ENCODE peak calls at places on chromosomes 6 and 20, in six cellular contexts. A is stimulated activated CD8-positive, alpha-beta memory T cell treated with anti-CD3 and anti-CD28 coated beads, Interleukin-12 subunit alpha, Interleukin-12 subunit beta, amount 100 ng/mL, for 4 hours; F is GM04503; Q is RPMI7951; K is lung microvascular endothelial cell; W is left ventricle myocardium superior. U is an unnamed sample.

GRCh38 chr6:13397359-13398080 is 69.2 kb upstream of the TBC1D7 start:
- DNase-seq in A (no peak), F (no peak), Q (no peak), K (no peak), W (no peak), U (no peak)

GRCh38 chr6:2196079-2196679 is 49.2 kb downstream of the GMDS start:
- DNase-seq in A (no peak), F (no peak), Q (peak), K (peak), W (no peak), U (peak)

GRCh38 chr20:62692176-62692575 is 16.5 kb upstream of the NTSR1 start:
- DNase-seq in A (no peak), F (no peak), Q (peak), K (no peak), W (no peak), U (no peak)

GRCh38 chr20:61922411-61922810 is 143.3 kb downstream of the TAF4 start:
- DNase-seq in A (no peak), F (no peak), Q (no peak), K (no peak), W (peak), U (no peak)

GRCh38 chr6:28863607-28864320 is 60.0 kb downstream of the TRIM27 start:
- DNase-seq in A (peak), F (no peak), Q (peak), K (peak), W (peak), U (peak)

GRCh38 chr20:43894531-43894930 is 20.1 kb upstream of the TOX2 start:
- DNase-seq in A (no peak), F (no peak), Q (no peak), K (no peak), W (no peak), U (no peak)

GRCh38 chr6:95576621-95577316 is 566 bp upstream of the MANEA start:
- DNase-seq in A (no peak), F (peak), Q (peak), K (peak), W (no peak), U (no peak)

GRCh38 chr20:48682529-48683385 is 145.0 kb downstream of the PREX1 start:
- DNase-seq in A (no peak), F (peak), Q (peak), K (peak), W (peak), U (peak)

GRCh38 chr20:24985802-24986201 is 6.7 kb downstream of the APMAP start:
- DNase-seq in A (no peak), F (no peak), Q (no peak), K (no peak), W (no peak), U (no peak)

GRCh38 chr20:44054849-44055248 is 132.1 kb downstream of the JPH2 start:
- DNase-seq in A (no peak), F (no peak), Q (no peak), K (no peak), W (no peak), U (no peak)

GRCh38 chr6:133827766-133828165 is 61.1 kb upstream of the TCF21 start:
- DNase-seq in A (no peak), F (no peak), Q (no peak), K (no peak), W (no peak), U (no peak)

GRCh38 chr20:32201296-32201976 is 6.1 kb downstream of the PLAGL2 start:
- DNase-seq in A (no peak), F (no peak), Q (no peak), K (no peak), W (no peak), U (no peak)

GRCh38 chr6:31472259-31472658 is 25.7 kb upstream of the MICB start:
- DNase-seq in A (no peak), F (no peak), Q (no peak), K (no peak), W (no peak), U (no peak)

GRCh38 chr20:38735172-38735571 is 10.9 kb downstream of the SLC32A1 start:
- DNase-seq in A (no peak), F (no peak), Q (no peak), K (no peak), W (no peak), U (no peak)

GRCh38 chr20:16844406-16844805 is 96.2 kb downstream of the OTOR start:
- DNase-seq in A (no peak), F (no peak), Q (no peak), K (no peak), W (no peak), U (no peak)

GRCh38 chr6:120938164-120938875 is 396.0 kb downstream of the TBC1D32 start:
- DNase-seq in A (no peak), F (no peak), Q (no peak), K (no peak), W (no peak), U (no peak)

GRCh38 chr6:50030777-50031562 is 9.2 kb upstream of the DEFB110 start:
- DNase-seq in A (no peak), F (no peak), Q (peak), K (peak), W (no peak), U (no peak)

GRCh38 chr20:11329271-11329670 is 588.4 kb upstream of the BTBD3 start:
- DNase-seq in A (no peak), F (no peak), Q (no peak), K (no peak), W (no peak), U (no peak)

GRCh38 chr6:164021589-164022290 is 607.2 kb downstream of the QKI start:
- DNase-seq in A (no peak), F (no peak), Q (peak), K (no peak), W (no peak), U (no peak)

GRCh38 chr6:35452186-35453090 is at the start of gene FANCE:
- DNase-seq in A (peak), F (no peak), Q (peak), K (peak), W (peak), U (peak)

GRCh38 chr6:13354331-13355042 is 26.1 kb upstream of the TBC1D7 start:
- DNase-seq in A (no peak), F (peak), Q (peak), K (no peak), W (no peak), U (no peak)

GRCh38 chr6:81763968-81764367 is 11.5 kb upstream of the TENT5A start:
- DNase-seq in A (no peak), F (no peak), Q (no peak), K (no peak), W (no peak), U (no peak)

GRCh38 chr6:81484251-81484650 is 268.2 kb downstream of the TENT5A start:
- DNase-seq in A (no peak), F (no peak), Q (no peak), K (no peak), W (no peak), U (no peak)

GRCh38 chr20:61608275-61609085 is 356.4 kb downstream of the CDH4 start:
- DNase-seq in A (no peak), F (no peak), Q (peak), K (no peak), W (peak), U (no peak)

GRCh38 chr20:38303908-38304379 is at the start of gene BPI:
- DNase-seq in A (peak), F (no peak), Q (peak), K (no peak), W (no peak), U (no peak)

GRCh38 chr6:19410477-19410876 is 426.7 kb upstream of the ID4 start:
- DNase-seq in A (no peak), F (no peak), Q (no peak), K (no peak), W (no peak), U (no peak)

U was measured in AG09319.